ENCODE peak calls at places on chromosomes 2 and 18, in four cellular contexts. B, Y, E and U are unnamed samples.

GRCh38 chr2:232854082-232854481 is 16.0 kb upstream of the SNORC start:
- DNase-seq in B (peak; percentile 52), Y (no peak), E (no peak), U (no peak)

GRCh38 chr2:168685619-168686453 is 116.6 kb upstream of the NOSTRIN start:
- DNase-seq in B (peak; percentile 45), Y (no peak), E (peak; percentile 37), U (no peak)

GRCh38 chr2:20419752-20420151 is 27.1 kb upstream of the RHOB start:
- DNase-seq in B (peak; percentile 1), Y (peak; percentile 9), E (no peak), U (no peak)

GRCh38 chr2:95077521-95077807 is 44.1 kb downstream of the MRPS5 start:
- DNase-seq in B (no peak), Y (no peak), E (peak; percentile 10), U (no peak)

GRCh38 chr2:8534729-8535397 is 147.0 kb upstream of the ID2 start:
- DNase-seq in B (peak; percentile 82), Y (peak; percentile 55), E (peak; percentile 74), U (peak; percentile 86)

GRCh38 chr2:19801367-19802087 is 100.3 kb downstream of the TTC32 start:
- DNase-seq in B (peak; percentile 57), Y (peak; percentile 82), E (peak; percentile 39), U (peak; percentile 94)

GRCh38 chr2:128472789-128473174 is 154.1 kb upstream of the HS6ST1 start:
- DNase-seq in B (no peak), Y (no peak), E (no peak), U (no peak)

GRCh38 chr2:68916226-68916625 is 36.5 kb downstream of the GKN2 start:
- DNase-seq in B (no peak), Y (no peak), E (no peak), U (no peak)

GRCh38 chr2:195051401-195051800 is 605.6 kb upstream of the SLC39A10 start:
- DNase-seq in B (no peak), Y (no peak), E (no peak), U (no peak)

GRCh38 chr2:13201924-13202323 is 485.2 kb downstream of the TRIB2 start:
- DNase-seq in B (no peak), Y (no peak), E (no peak), U (no peak)

GRCh38 chr18:7174359-7175107 is 56.4 kb upstream of the LRRC30 start:
- DNase-seq in B (no peak), Y (no peak), E (peak; percentile 36), U (no peak)

GRCh38 chr18:48904847-48905394 is 45.8 kb downstream of the SMAD7 start:
- DNase-seq in B (no peak), Y (no peak), E (no peak), U (peak; percentile 14)

GRCh38 chr18:59141294-59142068 is 1.8 kb downstream of the SEC11C start:
- DNase-seq in B (no peak), Y (no peak), E (no peak), U (no peak)

GRCh38 chr2:42828487-42829416 is 36.4 kb upstream of the HAAO start:
- DNase-seq in B (peak; percentile 81), Y (peak; percentile 76), E (peak; percentile 92), U (peak; percentile 89)

GRCh38 chr2:42786561-42787345 is 5.6 kb downstream of the HAAO start:
- DNase-seq in B (no peak), Y (no peak), E (peak; percentile 40), U (no peak)

GRCh38 chr2:111194835-111195621 is 74.3 kb downstream of the BCL2L11 start:
- DNase-seq in B (no peak), Y (no peak), E (no peak), U (no peak)

DNA sequence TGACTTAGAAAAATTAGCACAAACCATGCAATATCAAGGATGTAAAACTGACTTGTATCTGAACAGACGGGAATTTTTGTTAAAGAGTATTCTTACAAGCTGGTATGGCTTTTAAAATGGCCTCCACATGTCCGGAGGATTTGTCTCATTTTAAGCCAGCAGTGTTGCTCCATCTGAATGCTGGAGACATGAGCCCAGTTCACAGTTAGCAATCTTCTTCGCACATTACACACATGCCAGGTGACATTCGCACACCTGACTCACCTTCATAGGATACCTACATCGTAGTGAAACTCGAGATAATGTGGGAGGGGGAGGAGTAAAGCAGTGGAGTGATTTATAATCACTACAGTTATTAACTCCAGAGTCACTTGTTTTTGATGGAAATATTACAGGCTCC is 231.8 kb upstream of the RBBP8 start:
- DNase-seq in B (no peak), Y (no peak), E (no peak), U (no peak)
- TF ChIP-seq POLR2AphosphoS5 in B (no peak), Y (no peak), E (no peak), U (no peak)

DNA sequence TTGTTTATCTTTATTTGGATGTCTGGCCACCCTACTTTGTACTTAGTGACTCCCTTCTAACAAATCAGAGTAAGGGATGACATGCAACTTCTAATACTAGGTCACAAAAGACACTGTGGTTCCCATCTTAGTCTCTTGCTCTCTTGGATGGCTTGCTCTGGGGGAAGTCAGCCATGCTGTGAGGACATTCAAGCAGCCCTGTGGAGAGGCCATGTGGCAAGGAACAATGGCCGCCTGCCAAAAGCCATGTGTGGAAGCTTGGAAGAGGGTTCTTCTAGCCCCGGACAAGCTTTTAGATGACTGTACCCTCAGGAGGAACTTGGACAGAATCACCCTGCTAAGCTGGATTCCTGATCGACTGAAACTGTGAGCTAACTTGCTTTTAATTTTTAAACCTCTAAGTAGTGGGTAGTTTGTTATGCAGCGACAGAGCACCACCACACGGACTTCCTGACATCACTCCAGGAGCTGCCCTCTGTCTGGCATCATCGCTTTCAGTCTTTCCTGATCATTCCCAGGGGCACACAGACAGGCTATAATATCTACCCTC is 116.8 kb upstream of the ODC1 start:
- DNase-seq in B (no peak), Y (no peak), E (no peak), U (no peak)
- H3K36me3 ChIP-seq in B (no peaks in the 10 kb centered on the region), Y (peaks cover 27% of the 10 kb centered on the region), E (peaks cover 15% of the 10 kb centered on the region), U (no peaks in the 10 kb centered on the region)

GRCh38 chr2:207161247-207161646 is 4.5 kb downstream of the KLF7 start:
- DNase-seq in B (no peak), Y (no peak), E (no peak), U (no peak)

GRCh38 chr2:207157727-207158126 is 8.0 kb downstream of the KLF7 start:
- DNase-seq in B (no peak), Y (no peak), E (no peak), U (no peak)

GRCh38 chr2:207157162-207157481 is 8.6 kb downstream of the KLF7 start:
- DNase-seq in B (no peak), Y (no peak), E (no peak), U (no peak)

GRCh38 chr2:207160115-207160514 is 5.6 kb downstream of the KLF7 start:
- DNase-seq in B (no peak), Y (no peak), E (no peak), U (no peak)

DNA sequence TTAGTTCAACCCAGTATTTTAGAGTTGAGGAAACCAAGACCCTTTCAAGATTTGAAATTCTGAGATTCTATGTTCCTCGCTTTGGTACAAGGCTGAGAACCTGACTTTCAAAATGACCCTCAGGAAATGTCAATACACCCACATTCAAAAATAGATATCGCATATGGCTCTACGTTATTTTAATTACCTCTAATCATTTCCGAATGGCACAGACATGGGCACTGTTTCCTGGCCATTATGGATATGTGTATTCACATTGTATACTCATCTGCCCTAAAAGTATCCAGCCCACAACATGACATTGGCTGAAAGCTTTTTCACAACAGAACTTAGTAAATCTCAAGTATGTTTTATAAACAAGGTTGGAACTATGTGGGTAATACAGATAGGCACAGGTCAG is 6.7 kb downstream of the KLF7 start:
- DNase-seq in B (no peak), Y (no peak), E (no peak), U (no peak)
- TF ChIP-seq EP300 in B (no peak), Y (no peak), E (peak; percentile 73), U (no peak)

GRCh38 chr2:26847663-26848335 is at the start of gene DPYSL5:
- DNase-seq in B (no peak), Y (no peak), E (peak; percentile 99), U (no peak)

GRCh38 chr2:26850002-26850431 is 2.1 kb downstream of the DPYSL5 start:
- DNase-seq in B (no peak), Y (no peak), E (no peak), U (no peak)

GRCh38 chr2:26850565-26850964 is 2.6 kb downstream of the DPYSL5 start:
- DNase-seq in B (no peak), Y (no peak), E (no peak), U (no peak)

GRCh38 chr2:26848336-26849055 is 564 bp downstream of the DPYSL5 start:
- DNase-seq in B (no peak), Y (no peak), E (peak; percentile 85), U (no peak)

GRCh38 chr2:26849056-26850001 is 1.4 kb downstream of the DPYSL5 start:
- DNase-seq in B (no peak), Y (no peak), E (peak; percentile 85), U (no peak)
- TF ChIP-seq POLR2AphosphoS5 in B (no peak), Y (no peak), E (no peak), U (no peak)

GRCh38 chr18:24157855-24158254 is 19.0 kb downstream of the CABYR start:
- DNase-seq in B (no peak), Y (no peak), E (no peak), U (no peak)
- H3K36me3 ChIP-seq in B (peaks cover 2% of the 10 kb centered on the region), Y (peaks cover 62% of the 10 kb centered on the region), E (peaks cover 54% of the 10 kb centered on the region), U (peaks cover 7% of the 10 kb centered on the region)

GRCh38 chr2:215619989-215620388 is 184.1 kb upstream of the FN1 start:
- DNase-seq in B (peak; percentile 69), Y (peak; percentile 49), E (no peak), U (no peak)
- TF ChIP-seq EP300 in B (no peak), Y (no peak), E (no peak), U (no peak)

GRCh38 chr2:218890369-218890768 is 9.7 kb downstream of the WNT10A start:
- DNase-seq in B (no peak), Y (no peak), E (no peak), U (no peak)

GRCh38 chr2:218893349-218894167 is 12.9 kb downstream of the WNT10A start:
- DNase-seq in B (no peak), Y (no peak), E (peak; percentile 22), U (no peak)

GRCh38 chr2:218894168-218895157 is 13.8 kb downstream of the WNT10A start:
- DNase-seq in B (no peak), Y (no peak), E (peak; percentile 37), U (no peak)

GRCh38 chr2:218891275-218892135 is 10.9 kb downstream of the WNT10A start:
- DNase-seq in B (no peak), Y (no peak), E (no peak), U (no peak)

GRCh38 chr2:218892693-218893348 is 12.2 kb downstream of the WNT10A start:
- DNase-seq in B (peak; percentile 70), Y (peak; percentile 81), E (peak; percentile 92), U (no peak)
- TF ChIP-seq POLR2AphosphoS5 in B (no peak), Y (peak; percentile 54), E (no peak), U (no peak)